ENCODE peak calls at places on chromosomes 16 and 17, in seven cellular contexts. S is tibial artery, T is BE2C, N is Calu3, Z is SK-N-SH, J is heart right ventricle, B is left lung. C is an unnamed sample.

GRCh38 chr16:56115817-56116576 is 75.3 kb upstream of the GNAO1 start:
- DNase-seq in B (no peak), T (no peak), J (no peak), S (no peak), N (no peak), Z (no peak), C (no peak)

GRCh38 chr16:10981697-10982216 is 37.4 kb downstream of the CLEC16A start:
- DNase-seq in N (peak; percentile 37), Z (peak; percentile 53), S (no peak), J (no peak), T (peak; percentile 77), B (no peak), C (no peak)

GRCh38 chr16:87809150-87809902 is 43.5 kb upstream of the KLHDC4 start:
- DNase-seq in B (no peak), J (no peak), S (no peak), T (peak; percentile 66), Z (no peak), N (peak; percentile 46), C (peak; percentile 66)

GRCh38 chr16:89720859-89721643 is at the start of the genes VPS9D1 and ZNF276:
- DNase-seq in T (peak; percentile 88), B (peak; percentile 89), J (peak; percentile 88), S (peak; percentile 74), N (peak; percentile 92), Z (peak; percentile 93), C (peak; percentile 79)

GRCh38 chr16:5615868-5616642 is 518.5 kb upstream of the EEF2KMT start:
- DNase-seq in T (peak; percentile 90), N (peak; percentile 67), Z (peak; percentile 84), B (peak; percentile 36), J (peak; percentile 28), S (no peak), C (no peak)

GRCh38 chr16:10571354-10571753 is 9.0 kb downstream of the EMP2 start:
- DNase-seq in T (no peak), B (no peak), Z (no peak), J (no peak), N (no peak), S (no peak), C (no peak)

GRCh38 chr17:19369107-19369778 is 6.7 kb upstream of the B9D1 start:
- DNase-seq in B (peak; percentile 30), T (no peak), J (no peak), Z (no peak), N (no peak), S (peak; percentile 15), C (no peak)

GRCh38 chr16:80569440-80570105 is 28.8 kb downstream of the DYNLRB2 start:
- DNase-seq in B (no peak), N (peak; percentile 14), S (no peak), J (no peak), T (no peak), Z (no peak), C (peak; percentile 79)

GRCh38 chr17:78524870-78525510 is 52.2 kb downstream of the DNAH17 start:
- DNase-seq in S (no peak), B (no peak), J (no peak), T (no peak), Z (no peak), N (no peak), C (no peak)

GRCh38 chr16:69482410-69482951 is 58.1 kb downstream of the CYB5B start:
- DNase-seq in S (peak; percentile 73), T (peak; percentile 95), Z (no peak), J (peak; percentile 66), B (no peak), N (no peak), C (peak; percentile 57)

GRCh38 chr16:69479806-69480205 is 55.4 kb downstream of the CYB5B start:
- DNase-seq in N (no peak), J (no peak), S (no peak), Z (no peak), T (no peak), B (no peak), C (peak; percentile 56)

GRCh38 chr16:69483611-69484010 is 59.2 kb downstream of the CYB5B start:
- DNase-seq in T (no peak), J (no peak), B (no peak), S (no peak), N (no peak), Z (no peak), C (no peak)

GRCh38 chr16:69478685-69479084 is 54.3 kb downstream of the CYB5B start:
- DNase-seq in Z (no peak), T (no peak), B (no peak), N (no peak), J (no peak), S (no peak), C (no peak)

DNA sequence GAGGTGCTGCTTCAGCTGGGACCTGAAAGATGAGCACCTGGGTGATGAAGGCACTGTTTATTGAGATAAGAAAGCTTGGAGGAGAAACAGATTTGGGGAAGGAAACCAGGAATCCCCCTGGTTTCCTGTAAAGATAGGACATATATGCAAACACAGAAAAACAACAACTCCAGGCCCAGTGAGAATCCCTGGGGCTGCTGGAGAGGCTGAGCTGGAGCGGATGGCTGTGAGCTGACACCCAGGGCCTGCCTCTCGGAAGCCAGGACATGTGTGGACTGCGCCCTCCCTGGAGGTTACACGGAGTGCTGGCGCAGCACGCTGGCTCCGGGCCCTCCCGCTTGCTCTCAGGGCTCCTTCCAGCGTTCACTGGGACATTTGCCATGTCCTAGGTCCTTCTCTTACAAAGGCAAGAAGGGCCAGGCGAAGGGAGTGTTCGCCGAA is 57.5 kb downstream of the CYB5B start:
- DNase-seq in J (peak; percentile 91), S (peak; percentile 93), N (no peak), Z (no peak), T (peak; percentile 88), B (peak; percentile 78), C (peak; percentile 77)
- TF ChIP-seq CTCF in J (peak; percentile 40), S (no peak), N (no peak), Z (no peak), T (peak; percentile 26), B (no peak), C (peak; percentile 25)

DNA sequence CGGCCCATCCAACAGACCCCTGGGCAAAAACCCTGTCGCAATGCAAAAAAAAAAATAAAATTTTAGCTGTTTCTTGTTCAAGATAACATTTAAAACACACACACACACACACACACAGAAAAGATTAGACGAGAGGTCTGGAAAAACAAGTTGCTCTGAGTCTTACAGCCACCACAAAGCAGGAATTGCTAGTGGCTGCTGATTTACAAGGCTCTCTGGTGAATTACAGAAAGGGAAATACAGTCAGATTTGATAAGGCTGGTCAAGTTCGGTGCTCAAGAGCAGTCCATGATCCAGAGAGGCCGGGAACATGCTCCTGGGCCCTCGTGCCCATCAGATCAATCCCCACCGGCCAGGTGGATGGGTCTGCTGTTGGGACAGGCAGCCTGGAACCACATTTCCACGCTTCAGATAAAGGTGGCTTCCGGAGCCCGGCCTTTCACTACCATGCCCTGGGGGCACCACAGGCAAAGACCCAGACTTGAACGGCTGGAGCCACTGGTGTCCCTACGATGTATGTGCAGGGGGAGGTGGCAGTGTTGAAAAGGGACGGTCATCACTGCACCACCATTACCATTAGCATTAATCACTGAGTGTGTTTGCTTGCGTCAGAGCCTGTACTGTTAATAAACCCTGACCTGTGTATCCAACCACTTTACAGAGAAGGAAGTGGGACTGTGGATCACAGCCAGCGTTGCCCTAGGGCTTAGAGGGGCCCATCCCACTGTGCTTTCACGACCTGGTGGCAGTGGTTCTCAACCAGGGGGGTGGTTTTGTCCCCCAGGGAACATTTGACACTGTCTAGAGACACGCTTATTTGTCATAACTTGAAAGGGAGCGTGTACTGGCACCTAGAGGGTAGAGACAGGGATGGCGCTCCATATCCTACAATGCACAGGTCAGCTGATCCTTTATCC is 95.1 kb downstream of the XYLT1 start:
- DNase-seq in Z (peak; percentile 70), T (peak; percentile 96), B (no peak), S (no peak), J (no peak), N (no peak), C (no peak)
- TF ChIP-seq CTCF in Z (no peak), T (peak; percentile 55), B (no peak), S (no peak), J (no peak), N (no peak), C (no peak)

GRCh38 chr17:36602924-36603384 is 1.6 kb downstream of the MRM1 start:
- DNase-seq in N (peak; percentile 88), T (peak; percentile 81), B (no peak), S (peak; percentile 43), J (no peak), Z (peak; percentile 88), C (peak; percentile 63)
- TF ChIP-seq CTCF in N (peak; percentile 100), T (peak; percentile 91), B (peak; percentile 66), S (peak; percentile 72), J (peak; percentile 76), Z (peak; percentile 78), C (peak; percentile 74)

GRCh38 chr17:66570353-66571195 is 264.3 kb upstream of the CACNG5 start:
- DNase-seq in S (no peak), J (no peak), B (no peak), T (no peak), Z (no peak), N (no peak), C (peak; percentile 86)
- TF ChIP-seq CTCF in S (no peak), J (no peak), B (no peak), T (no peak), Z (no peak), N (no peak), C (no peak)

GRCh38 chr17:82864721-82865240 is 25.0 kb upstream of the ZNF750 start:
- DNase-seq in N (no peak), S (no peak), J (no peak), T (no peak), B (no peak), Z (no peak), C (no peak)
- TF ChIP-seq CTCF in N (no peak), S (no peak), J (no peak), T (no peak), B (no peak), Z (no peak), C (no peak)

DNA sequence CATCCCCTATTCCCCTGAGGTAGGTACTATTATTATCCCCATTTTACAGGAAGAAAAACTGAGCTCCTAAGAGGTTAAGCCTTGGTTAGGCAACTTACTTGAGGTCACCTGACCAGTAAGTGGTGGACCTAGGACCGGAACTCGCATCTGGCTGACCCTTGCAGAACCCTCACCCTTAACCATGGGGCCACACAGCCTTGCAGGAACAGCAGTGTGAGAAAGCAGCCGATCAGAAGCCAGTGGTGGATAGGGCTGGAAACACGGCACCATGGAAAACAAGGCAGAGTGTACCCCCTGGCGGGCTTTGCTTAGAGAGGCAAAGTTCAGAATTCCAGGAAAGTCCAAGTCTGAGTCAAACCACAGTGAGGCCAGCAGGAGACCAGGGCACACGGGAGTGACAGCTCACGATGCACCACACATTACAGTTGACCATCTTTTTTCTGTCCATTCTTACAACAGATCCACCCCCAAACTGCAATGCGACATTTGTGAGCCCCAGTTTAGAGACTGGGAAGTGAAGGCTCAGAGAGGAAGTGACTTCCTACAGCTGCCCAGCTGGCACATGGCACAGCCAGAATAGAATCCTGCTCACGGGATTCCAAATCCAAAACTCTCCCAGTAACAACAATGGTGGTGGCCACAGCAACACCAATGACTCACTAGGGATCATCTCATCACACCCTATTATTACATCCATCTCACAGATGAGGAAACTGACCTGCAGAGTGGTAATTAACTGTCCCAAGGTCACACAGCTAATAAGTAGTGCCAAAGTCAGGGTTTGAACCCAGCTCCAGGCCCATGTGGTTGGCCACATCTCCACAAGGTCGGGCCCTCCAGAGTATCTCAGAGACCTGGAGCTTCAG is 20.3 kb downstream of the KIFC3 start:
- DNase-seq in N (no peak), S (no peak), T (no peak), B (no peak), J (no peak), Z (no peak), C (no peak)
- TF ChIP-seq CTCF in N (no peak), S (no peak), T (no peak), B (no peak), J (no peak), Z (no peak), C (no peak)

GRCh38 chr17:15233022-15233805 is 31.9 kb downstream of the PMP22 start:
- DNase-seq in J (no peak), Z (peak; percentile 27), T (no peak), N (no peak), S (no peak), B (no peak), C (peak; percentile 55)
- TF ChIP-seq CTCF in J (peak; percentile 49), Z (peak; percentile 29), T (peak; percentile 41), N (no peak), S (no peak), B (peak; percentile 18), C (peak; percentile 44)

C was measured in fibroblast of villous mesenchyme.